ENCODE peak calls at places on chromosomes 2 and 18, in seven cellular contexts. One of them, this sample, is unnamed.

GRCh38 chr2:235672720-235673119 is 178.9 kb downstream of the AGAP1 start:
- DNase-seq in NCI-H748 treated with DMSO at 0.1 percent for 48 hours: no peak
- DNase-seq in EH: no peak
- DNase-seq in SW480: no peak
- DNase-seq in NCI-H2029 treated with DMSO at 0.1 percent for 48 hours: no peak
- DNase-seq in EL: no peak
- DNase-seq in NCI-H1092 treated with DMSO at 0.1 percent for 48 hours: no peak
- DNase-seq in this sample: no peak

GRCh38 chr2:201909348-201909747 is 103.0 kb downstream of the CDK15 start:
- DNase-seq in NCI-H748 treated with DMSO at 0.1 percent for 48 hours: no peak
- DNase-seq in EH: peak
- DNase-seq in SW480: no peak
- DNase-seq in NCI-H2029 treated with DMSO at 0.1 percent for 48 hours: no peak
- DNase-seq in EL: peak
- DNase-seq in NCI-H1092 treated with DMSO at 0.1 percent for 48 hours: no peak
- DNase-seq in this sample: no peak

GRCh38 chr2:55099878-55100820 is 49.9 kb upstream of the RTN4 start:
- DNase-seq in NCI-H748 treated with DMSO at 0.1 percent for 48 hours: no peak
- DNase-seq in EH: peak
- DNase-seq in SW480: no peak
- DNase-seq in NCI-H2029 treated with DMSO at 0.1 percent for 48 hours: no peak
- DNase-seq in EL: peak
- DNase-seq in NCI-H1092 treated with DMSO at 0.1 percent for 48 hours: no peak
- DNase-seq in this sample: no peak

GRCh38 chr2:54560146-54560881 is 104.2 kb downstream of the SPTBN1 start:
- DNase-seq in NCI-H748 treated with DMSO at 0.1 percent for 48 hours: no peak
- DNase-seq in EH: peak
- DNase-seq in SW480: peak
- DNase-seq in NCI-H2029 treated with DMSO at 0.1 percent for 48 hours: no peak
- DNase-seq in EL: peak
- DNase-seq in NCI-H1092 treated with DMSO at 0.1 percent for 48 hours: no peak
- DNase-seq in this sample: no peak

GRCh38 chr2:595831-596592 is 81.2 kb downstream of the TMEM18 start:
- DNase-seq in NCI-H748 treated with DMSO at 0.1 percent for 48 hours: no peak
- DNase-seq in EH: no peak
- DNase-seq in SW480: no peak
- DNase-seq in NCI-H2029 treated with DMSO at 0.1 percent for 48 hours: no peak
- DNase-seq in EL: no peak
- DNase-seq in NCI-H1092 treated with DMSO at 0.1 percent for 48 hours: no peak
- DNase-seq in this sample: no peak

GRCh38 chr18:53991805-53992204 is 232.7 kb downstream of the MBD2 start:
- DNase-seq in NCI-H748 treated with DMSO at 0.1 percent for 48 hours: no peak
- DNase-seq in EH: peak
- DNase-seq in SW480: no peak
- DNase-seq in NCI-H2029 treated with DMSO at 0.1 percent for 48 hours: no peak
- DNase-seq in EL: peak
- DNase-seq in NCI-H1092 treated with DMSO at 0.1 percent for 48 hours: no peak
- DNase-seq in this sample: no peak

GRCh38 chr2:196544906-196545433 is 94.5 kb upstream of the CCDC150 start:
- DNase-seq in NCI-H748 treated with DMSO at 0.1 percent for 48 hours: no peak
- DNase-seq in EH: no peak
- DNase-seq in SW480: no peak
- DNase-seq in NCI-H2029 treated with DMSO at 0.1 percent for 48 hours: no peak
- DNase-seq in EL: peak
- DNase-seq in NCI-H1092 treated with DMSO at 0.1 percent for 48 hours: no peak
- DNase-seq in this sample: no peak

GRCh38 chr18:24995738-24996137 is 356.2 kb downstream of the ZNF521 start:
- DNase-seq in NCI-H748 treated with DMSO at 0.1 percent for 48 hours: no peak
- DNase-seq in EH: peak
- DNase-seq in SW480: no peak
- DNase-seq in NCI-H2029 treated with DMSO at 0.1 percent for 48 hours: no peak
- DNase-seq in EL: no peak
- DNase-seq in NCI-H1092 treated with DMSO at 0.1 percent for 48 hours: no peak
- DNase-seq in this sample: no peak

GRCh38 chr2:199861116-199861774 is 10.3 kb upstream of the FTCDNL1 start:
- DNase-seq in NCI-H748 treated with DMSO at 0.1 percent for 48 hours: peak
- DNase-seq in EH: peak
- DNase-seq in SW480: peak
- DNase-seq in NCI-H2029 treated with DMSO at 0.1 percent for 48 hours: peak
- DNase-seq in EL: peak
- DNase-seq in NCI-H1092 treated with DMSO at 0.1 percent for 48 hours: peak
- DNase-seq in this sample: no peak

GRCh38 chr2:240595381-240596079 is 9.0 kb downstream of the CAPN10 start:
- DNase-seq in NCI-H748 treated with DMSO at 0.1 percent for 48 hours: no peak
- DNase-seq in EH: no peak
- DNase-seq in SW480: no peak
- DNase-seq in NCI-H2029 treated with DMSO at 0.1 percent for 48 hours: no peak
- DNase-seq in EL: no peak
- DNase-seq in NCI-H1092 treated with DMSO at 0.1 percent for 48 hours: no peak
- DNase-seq in this sample: no peak

GRCh38 chr2:198296665-198297308 is 492.4 kb downstream of the PLCL1 start:
- DNase-seq in NCI-H748 treated with DMSO at 0.1 percent for 48 hours: peak
- DNase-seq in EH: peak
- DNase-seq in SW480: peak
- DNase-seq in NCI-H2029 treated with DMSO at 0.1 percent for 48 hours: peak
- DNase-seq in EL: peak
- DNase-seq in NCI-H1092 treated with DMSO at 0.1 percent for 48 hours: peak
- DNase-seq in this sample: peak

GRCh38 chr2:165044505-165045303 is 89.4 kb upstream of the SLC38A11 start:
- DNase-seq in NCI-H748 treated with DMSO at 0.1 percent for 48 hours: no peak
- DNase-seq in EH: no peak
- DNase-seq in SW480: no peak
- DNase-seq in NCI-H2029 treated with DMSO at 0.1 percent for 48 hours: no peak
- DNase-seq in EL: no peak
- DNase-seq in NCI-H1092 treated with DMSO at 0.1 percent for 48 hours: no peak
- DNase-seq in this sample: no peak

GRCh38 chr18:46173393-46174316 is 69.5 kb downstream of the HAUS1 start:
- DNase-seq in NCI-H748 treated with DMSO at 0.1 percent for 48 hours: peak
- DNase-seq in EH: peak
- DNase-seq in SW480: peak
- DNase-seq in NCI-H2029 treated with DMSO at 0.1 percent for 48 hours: peak
- DNase-seq in EL: peak
- DNase-seq in NCI-H1092 treated with DMSO at 0.1 percent for 48 hours: peak
- DNase-seq in this sample: peak

GRCh38 chr2:240800241-240800640 is 19.8 kb downstream of the KIF1A start:
- DNase-seq in NCI-H748 treated with DMSO at 0.1 percent for 48 hours: no peak
- DNase-seq in EH: peak
- DNase-seq in SW480: no peak
- DNase-seq in NCI-H2029 treated with DMSO at 0.1 percent for 48 hours: no peak
- DNase-seq in EL: peak
- DNase-seq in NCI-H1092 treated with DMSO at 0.1 percent for 48 hours: no peak
- DNase-seq in this sample: no peak

GRCh38 chr18:46346896-46347630 is 242.9 kb downstream of the HAUS1 start:
- DNase-seq in NCI-H748 treated with DMSO at 0.1 percent for 48 hours: no peak
- DNase-seq in EH: no peak
- DNase-seq in SW480: no peak
- DNase-seq in NCI-H2029 treated with DMSO at 0.1 percent for 48 hours: no peak
- DNase-seq in EL: no peak
- DNase-seq in NCI-H1092 treated with DMSO at 0.1 percent for 48 hours: no peak
- DNase-seq in this sample: no peak

GRCh38 chr2:235358981-235359471 is 134.8 kb upstream of the AGAP1 start:
- DNase-seq in NCI-H748 treated with DMSO at 0.1 percent for 48 hours: no peak
- DNase-seq in EH: peak
- DNase-seq in SW480: no peak
- DNase-seq in NCI-H2029 treated with DMSO at 0.1 percent for 48 hours: no peak
- DNase-seq in EL: peak
- DNase-seq in NCI-H1092 treated with DMSO at 0.1 percent for 48 hours: no peak
- DNase-seq in this sample: no peak

GRCh38 chr2:173952267-173953046 is 12.7 kb downstream of the SP3 start:
- DNase-seq in NCI-H748 treated with DMSO at 0.1 percent for 48 hours: no peak
- DNase-seq in EH: no peak
- DNase-seq in SW480: no peak
- DNase-seq in NCI-H2029 treated with DMSO at 0.1 percent for 48 hours: no peak
- DNase-seq in EL: no peak
- DNase-seq in NCI-H1092 treated with DMSO at 0.1 percent for 48 hours: no peak
- DNase-seq in this sample: no peak

GRCh38 chr2:106062627-106063026 is 131.5 kb downstream of the UXS1 start:
- DNase-seq in NCI-H748 treated with DMSO at 0.1 percent for 48 hours: no peak
- DNase-seq in EH: peak
- DNase-seq in SW480: no peak
- DNase-seq in NCI-H2029 treated with DMSO at 0.1 percent for 48 hours: no peak
- DNase-seq in EL: no peak
- DNase-seq in NCI-H1092 treated with DMSO at 0.1 percent for 48 hours: no peak
- DNase-seq in this sample: no peak

GRCh38 chr2:26669099-26669498 is 23.4 kb upstream of the KCNK3 start:
- DNase-seq in NCI-H748 treated with DMSO at 0.1 percent for 48 hours: no peak
- DNase-seq in EH: no peak
- DNase-seq in SW480: no peak
- DNase-seq in NCI-H2029 treated with DMSO at 0.1 percent for 48 hours: no peak
- DNase-seq in EL: no peak
- DNase-seq in NCI-H1092 treated with DMSO at 0.1 percent for 48 hours: no peak
- DNase-seq in this sample: no peak

GRCh38 chr2:223032187-223033142 is 19.5 kb upstream of the KCNE4 start:
- DNase-seq in NCI-H748 treated with DMSO at 0.1 percent for 48 hours: no peak
- DNase-seq in EH: peak
- DNase-seq in SW480: peak
- DNase-seq in NCI-H2029 treated with DMSO at 0.1 percent for 48 hours: no peak
- DNase-seq in EL: peak
- DNase-seq in NCI-H1092 treated with DMSO at 0.1 percent for 48 hours: no peak
- DNase-seq in this sample: no peak

GRCh38 chr2:160993543-160994090 is 166.6 kb upstream of the TANK start:
- DNase-seq in NCI-H748 treated with DMSO at 0.1 percent for 48 hours: no peak
- DNase-seq in EH: no peak
- DNase-seq in SW480: no peak
- DNase-seq in NCI-H2029 treated with DMSO at 0.1 percent for 48 hours: peak
- DNase-seq in EL: no peak
- DNase-seq in NCI-H1092 treated with DMSO at 0.1 percent for 48 hours: peak
- DNase-seq in this sample: no peak

GRCh38 chr2:12556762-12557161 is 160.0 kb upstream of the TRIB2 start:
- DNase-seq in NCI-H748 treated with DMSO at 0.1 percent for 48 hours: no peak
- DNase-seq in EH: peak
- DNase-seq in SW480: peak
- DNase-seq in NCI-H2029 treated with DMSO at 0.1 percent for 48 hours: no peak
- DNase-seq in EL: peak
- DNase-seq in NCI-H1092 treated with DMSO at 0.1 percent for 48 hours: no peak
- DNase-seq in this sample: no peak

GRCh38 chr2:46062637-46063412 is 234.4 kb upstream of the EPAS1 start:
- DNase-seq in NCI-H748 treated with DMSO at 0.1 percent for 48 hours: peak
- DNase-seq in EH: peak
- DNase-seq in SW480: peak
- DNase-seq in NCI-H2029 treated with DMSO at 0.1 percent for 48 hours: peak
- DNase-seq in EL: peak
- DNase-seq in NCI-H1092 treated with DMSO at 0.1 percent for 48 hours: peak
- DNase-seq in this sample: peak

GRCh38 chr2:103292570-103293265 is 530.9 kb downstream of the TMEM182 start:
- DNase-seq in NCI-H748 treated with DMSO at 0.1 percent for 48 hours: no peak
- DNase-seq in EH: no peak
- DNase-seq in SW480: no peak
- DNase-seq in NCI-H2029 treated with DMSO at 0.1 percent for 48 hours: no peak
- DNase-seq in EL: no peak
- DNase-seq in NCI-H1092 treated with DMSO at 0.1 percent for 48 hours: no peak
- DNase-seq in this sample: no peak

GRCh38 chr18:41351430-41351829 is 603.6 kb upstream of the PIK3C3 start:
- DNase-seq in NCI-H748 treated with DMSO at 0.1 percent for 48 hours: no peak
- DNase-seq in EH: no peak
- DNase-seq in SW480: no peak
- DNase-seq in NCI-H2029 treated with DMSO at 0.1 percent for 48 hours: no peak
- DNase-seq in EL: no peak
- DNase-seq in NCI-H1092 treated with DMSO at 0.1 percent for 48 hours: no peak
- DNase-seq in this sample: no peak

GRCh38 chr2:164890533-164890932 is 48.9 kb upstream of the COBLL1 start:
- DNase-seq in NCI-H748 treated with DMSO at 0.1 percent for 48 hours: no peak
- DNase-seq in EH: no peak
- DNase-seq in SW480: no peak
- DNase-seq in NCI-H2029 treated with DMSO at 0.1 percent for 48 hours: no peak
- DNase-seq in EL: no peak
- DNase-seq in NCI-H1092 treated with DMSO at 0.1 percent for 48 hours: no peak
- DNase-seq in this sample: no peak

GRCh38 chr2:218920504-218920903 is 39.0 kb upstream of the CDK5R2 start:
- DNase-seq in NCI-H748 treated with DMSO at 0.1 percent for 48 hours: no peak
- DNase-seq in EH: no peak
- DNase-seq in SW480: no peak
- DNase-seq in NCI-H2029 treated with DMSO at 0.1 percent for 48 hours: no peak
- DNase-seq in EL: no peak
- DNase-seq in NCI-H1092 treated with DMSO at 0.1 percent for 48 hours: no peak
- DNase-seq in this sample: no peak

GRCh38 chr2:132252191-132252893 is 90.6 kb upstream of the ANKRD30BL start:
- DNase-seq in NCI-H748 treated with DMSO at 0.1 percent for 48 hours: no peak
- DNase-seq in EH: no peak
- DNase-seq in SW480: no peak
- DNase-seq in NCI-H2029 treated with DMSO at 0.1 percent for 48 hours: no peak
- DNase-seq in EL: no peak
- DNase-seq in NCI-H1092 treated with DMSO at 0.1 percent for 48 hours: no peak
- DNase-seq in this sample: no peak

GRCh38 chr2:224712346-224712745 is 3.8 kb downstream of the CCDC195 start:
- DNase-seq in NCI-H748 treated with DMSO at 0.1 percent for 48 hours: no peak
- DNase-seq in EH: peak
- DNase-seq in SW480: no peak
- DNase-seq in NCI-H2029 treated with DMSO at 0.1 percent for 48 hours: no peak
- DNase-seq in EL: no peak
- DNase-seq in NCI-H1092 treated with DMSO at 0.1 percent for 48 hours: no peak
- DNase-seq in this sample: no peak

GRCh38 chr18:78573773-78574172 is 405.8 kb upstream of the SALL3 start:
- DNase-seq in NCI-H748 treated with DMSO at 0.1 percent for 48 hours: no peak
- DNase-seq in EH: no peak
- DNase-seq in SW480: no peak
- DNase-seq in NCI-H2029 treated with DMSO at 0.1 percent for 48 hours: no peak
- DNase-seq in EL: no peak
- DNase-seq in NCI-H1092 treated with DMSO at 0.1 percent for 48 hours: no peak
- DNase-seq in this sample: no peak

This sample was measured in NCI-H1436.